ENCODE peak calls at places on chromosome 3, in four cellular contexts. M is GM23338, S is SK-N-SH, E is HepG2. Z is an unnamed sample.
A peak's percentile ranks its signal among the peaks of the same experiment; 100 is the strongest.

GRCh38 chr3:69385723-69386483 is at the start of gene FRMD4B:
- DNase-seq in E (peak; percentile 3), S (peak; percentile 87), M (peak; percentile 71), Z (no peak)

GRCh38 chr3:106522397-106522796 is 653.6 kb upstream of the CBLB start:
- DNase-seq in E (no peak), M (no peak), S (no peak), Z (no peak)

GRCh38 chr3:27885641-27886040 is 163.5 kb upstream of the EOMES start:
- DNase-seq in E (no peak), M (peak; percentile 75), S (no peak), Z (no peak)

GRCh38 chr3:178367817-178368617 is 168.2 kb upstream of the KCNMB2 start:
- DNase-seq in M (no peak), E (no peak), S (no peak), Z (no peak)

GRCh38 chr3:183265157-183265642 is 12.1 kb downstream of the B3GNT5 start:
- DNase-seq in M (peak; percentile 78), E (no peak), S (no peak), Z (no peak)

GRCh38 chr3:188400494-188401243 is 246.7 kb downstream of the LPP start:
- DNase-seq in S (no peak), M (no peak), E (no peak), Z (no peak)

GRCh38 chr3:64355473-64355872 is 130.2 kb upstream of the PRICKLE2 start:
- DNase-seq in S (no peak), M (no peak), E (no peak), Z (no peak)

GRCh38 chr3:182585532-182586150 is 207.7 kb upstream of the ATP11B start:
- DNase-seq in M (no peak), S (no peak), E (peak; percentile 66), Z (no peak)

GRCh38 chr3:42961633-42962032 is 17.5 kb upstream of the GASK1A start:
- DNase-seq in E (peak; percentile 42), S (peak; percentile 65), M (peak; percentile 84), Z (peak; percentile 41)

GRCh38 chr3:171226794-171227193 is 200.3 kb upstream of the SLC2A2 start:
- DNase-seq in M (no peak), E (peak; percentile 74), S (no peak), Z (no peak)

GRCh38 chr3:99920530-99921376 is 103.1 kb downstream of the CMSS1 start:
- DNase-seq in S (no peak), M (peak; percentile 50), E (peak; percentile 97), Z (no peak)

GRCh38 chr3:118991775-118992174 is 42.9 kb downstream of the IGSF11 start:
- DNase-seq in S (no peak), E (no peak), M (no peak), Z (no peak)

DNA sequence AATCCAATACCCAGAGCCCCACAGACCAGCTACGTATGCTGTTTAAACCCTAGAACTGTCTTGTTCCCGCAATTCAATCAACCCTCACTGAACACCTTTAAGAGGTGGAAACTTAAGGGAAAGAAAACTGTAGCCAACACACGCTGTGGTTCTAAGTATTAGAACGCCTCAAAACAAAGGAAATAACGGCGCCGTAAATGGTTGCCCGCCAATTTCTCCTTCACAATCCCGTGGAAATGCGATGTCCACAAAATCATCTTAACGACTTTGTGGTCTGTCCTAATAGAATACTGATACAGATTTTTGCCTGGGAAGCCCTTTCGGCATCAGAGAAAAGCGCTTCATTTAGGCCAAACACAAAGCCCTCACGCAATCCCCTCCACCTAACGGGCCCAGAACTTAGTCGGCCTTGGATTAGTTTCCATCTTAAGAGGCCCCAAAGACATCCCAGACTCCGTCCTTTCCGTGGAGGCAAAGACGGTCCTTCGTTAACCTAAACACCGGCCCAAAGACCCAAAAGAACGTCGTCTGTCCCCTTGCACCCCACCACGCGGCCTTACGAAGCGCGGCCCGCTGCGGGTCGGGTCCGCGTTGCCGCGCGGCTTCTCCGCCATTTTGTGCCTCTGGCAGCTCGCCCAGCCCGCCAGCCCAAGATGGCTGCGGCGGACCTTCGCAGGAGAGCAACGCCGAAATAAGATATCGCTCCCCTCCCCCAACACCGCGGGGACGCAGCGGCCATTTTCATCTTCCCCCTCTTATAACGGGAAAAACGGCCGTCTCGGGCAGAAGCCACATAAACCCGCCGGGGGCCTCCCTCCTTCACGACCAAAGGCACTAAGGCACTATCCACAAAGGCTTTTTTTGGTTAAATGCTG is 763 bp downstream of the TRA2B start:
- DNase-seq in S (peak; percentile 83), E (peak; percentile 64), M (peak; percentile 92), Z (peak; percentile 68)
- TF ChIP-seq REST in S (peak; percentile 72), E (no peak), M (no peak), Z (no peak)

GRCh38 chr3:141860766-141861513 is 15.5 kb upstream of the ATP1B3 start:
- DNase-seq in M (no peak), E (no peak), S (no peak), Z (no peak)
- H2AFZ ChIP-seq in M (peak overlapping the region; percentile 83), E (no peak overlapping the region), S (peak overlapping the region; percentile 64), Z (no peak overlapping the region)

GRCh38 chr3:7734456-7734855 is 767.2 kb upstream of the LMCD1 start:
- DNase-seq in M (no peak), E (no peak), S (no peak), Z (no peak)

GRCh38 chr3:7733933-7734332 is 767.7 kb upstream of the LMCD1 start:
- DNase-seq in M (no peak), E (no peak), S (no peak), Z (no peak)

GRCh38 chr3:7728566-7729519 is 772.8 kb upstream of the LMCD1 start:
- DNase-seq in S (no peak), M (peak; percentile 12), E (no peak), Z (no peak)
- TF ChIP-seq REST in S (no peak), M (peak; percentile 67), E (no peak), Z (peak; percentile 38)

GRCh38 chr3:15390460-15390859 is 36.9 kb downstream of the METTL6 start:
- DNase-seq in S (no peak), M (no peak), E (no peak), Z (no peak)
- H2AFZ ChIP-seq in S (no peak overlapping the region), M (no peak overlapping the region), E (no peak overlapping the region), Z (no peak overlapping the region)